ENCODE peak calls at places on chromosomes 3 and 15, in four cellular contexts. O is non-pigmented ciliary epithelial cell; R is activated naive CD4-positive, alpha-beta T cell; D is hippocampal formation. L is an unnamed sample.

GRCh38 chr15:85178366-85178765 is 196.7 kb downstream of the PDE8A start:
- DNase-seq in R (no peak), O (no peak), D (no peak), L (no peak)

GRCh38 chr15:29853211-29853987 is 31.1 kb upstream of the TJP1 start:
- DNase-seq in O (no peak), D (no peak), R (no peak), L (no peak)

GRCh38 chr3:185423178-185423577 is 60.2 kb downstream of the MAP3K13 start:
- DNase-seq in D (no peak), R (no peak), O (no peak), L (no peak)

GRCh38 chr3:131216801-131217200 is 164.8 kb upstream of the NUDT16 start:
- DNase-seq in O (peak; percentile 84), R (no peak), D (no peak), L (no peak)

GRCh38 chr3:127390365-127391025 is 102.6 kb upstream of the PRR20G start:
- DNase-seq in D (no peak), O (no peak), R (no peak), L (no peak)

GRCh38 chr3:73622135-73622534 is 2.6 kb downstream of the PDZRN3 start:
- DNase-seq in D (no peak), R (no peak), O (no peak), L (no peak)

GRCh38 chr3:13083898-13084297 is 10.7 kb upstream of the IQSEC1 start:
- DNase-seq in D (no peak), R (no peak), O (no peak), L (no peak)

GRCh38 chr15:31483924-31484368 is 157.3 kb downstream of the KLF13 start:
- DNase-seq in R (peak; percentile 5), O (no peak), D (no peak), L (no peak)

GRCh38 chr3:66819993-66820501 is 178.1 kb upstream of the KBTBD8 start:
- DNase-seq in D (peak; percentile 56), O (no peak), R (no peak), L (no peak)

GRCh38 chr15:78828930-78829329 is 17.7 kb upstream of the ADAMTS7 start:
- DNase-seq in O (no peak), D (no peak), R (no peak), L (no peak)

GRCh38 chr3:12748477-12748876 is 10.6 kb downstream of the TMEM40 start:
- DNase-seq in D (no peak), R (no peak), O (no peak), L (no peak)

GRCh38 chr3:77039606-77040553 is at the start of gene ROBO2:
- DNase-seq in O (no peak), R (no peak), D (peak; percentile 44), L (peak; percentile 21)

GRCh38 chr3:190094201-190094718 is 26.4 kb downstream of the P3H2 start:
- DNase-seq in D (no peak), O (no peak), R (no peak), L (no peak)

GRCh38 chr3:52483577-52484495 is 11.3 kb upstream of the STAB1 start:
- DNase-seq in R (no peak), D (no peak), O (no peak), L (no peak)

GRCh38 chr15:72785452-72786243 is 2.1 kb upstream of the ADPGK start:
- DNase-seq in D (no peak), O (peak; percentile 28), R (no peak), L (no peak)

GRCh38 chr3:176469694-176470205 is 727.5 kb downstream of the TBL1XR1 start:
- DNase-seq in D (no peak), R (no peak), O (peak; percentile 4), L (no peak)

GRCh38 chr3:158737987-158738615 is 5.8 kb upstream of the RARRES1 start:
- DNase-seq in D (no peak), R (no peak), O (no peak), L (no peak)

GRCh38 chr3:6857510-6857909 is 3.4 kb upstream of the GRM7 start:
- DNase-seq in R (no peak), D (no peak), O (no peak), L (no peak)

GRCh38 chr3:102332934-102333333 is 101.9 kb upstream of the ZPLD1 start:
- DNase-seq in D (no peak), O (no peak), R (no peak), L (no peak)

GRCh38 chr3:187750041-187750512 is 4.8 kb upstream of the BCL6 start:
- DNase-seq in D (no peak), R (no peak), O (no peak), L (no peak)

GRCh38 chr15:87672309-87672897 is 584.1 kb downstream of the NTRK3 start:
- DNase-seq in R (no peak), D (no peak), O (peak; percentile 2), L (no peak)

GRCh38 chr15:57595011-57595866 is 3.5 kb downstream of the MYZAP start:
- DNase-seq in O (no peak), R (no peak), D (no peak), L (no peak)

GRCh38 chr3:122055215-122055614 is at the start of gene CD86:
- DNase-seq in D (no peak), O (no peak), R (no peak), L (no peak)

GRCh38 chr3:190346541-190346940 is 24.3 kb upstream of the CLDN1 start:
- DNase-seq in O (no peak), D (no peak), R (no peak), L (no peak)

GRCh38 chr3:105177558-105177957 is 189.2 kb upstream of the ALCAM start:
- DNase-seq in R (no peak), D (no peak), O (no peak), L (no peak)

GRCh38 chr3:69368129-69368741 is 17.7 kb downstream of the FRMD4B start:
- DNase-seq in O (no peak), R (no peak), D (no peak), L (no peak)

GRCh38 chr3:44628716-44629115 is 3.9 kb downstream of the ZNF197 start:
- DNase-seq in D (no peak), O (no peak), R (no peak), L (no peak)

GRCh38 chr3:126344380-126345041 is 12.7 kb downstream of the KLF15 start:
- DNase-seq in R (no peak), O (no peak), D (no peak), L (no peak)

GRCh38 chr3:73431136-73431933 is 193.4 kb downstream of the PDZRN3 start:
- DNase-seq in R (no peak), O (no peak), D (no peak), L (no peak)

GRCh38 chr15:85496551-85497545 is 116.4 kb downstream of the AKAP13 start:
- DNase-seq in O (no peak), D (no peak), R (no peak), L (no peak)

GRCh38 chr3:50242778-50243551 is 7.0 kb downstream of the GNAI2 start:
- DNase-seq in R (no peak), D (peak; percentile 58), O (no peak), L (no peak)

GRCh38 chr15:36075333-36075732 is 504.1 kb upstream of the CDIN1 start:
- DNase-seq in O (no peak), D (no peak), R (no peak), L (no peak)

GRCh38 chr15:83571820-83572707 is 81.9 kb upstream of the ADAMTSL3 start:
- DNase-seq in D (no peak), O (no peak), R (no peak), L (no peak)

GRCh38 chr15:50933353-50933752 is 24.9 kb downstream of the AP4E1 start:
- DNase-seq in D (no peak), O (no peak), R (no peak), L (no peak)

GRCh38 chr15:69724331-69724730 is 271.7 kb downstream of the RPLP1 start:
- DNase-seq in O (no peak), R (no peak), D (no peak), L (no peak)

GRCh38 chr3:143977326-143978262 is 6.0 kb downstream of the DIPK2A start:
- DNase-seq in D (no peak), R (no peak), O (no peak), L (no peak)

GRCh38 chr15:70236306-70237103 is 138.8 kb upstream of the TLE3 start:
- DNase-seq in D (no peak), O (peak; percentile 60), R (no peak), L (peak; percentile 6)

GRCh38 chr15:25501828-25502446 is 63.1 kb upstream of the UBE3A start:
- DNase-seq in D (no peak), O (no peak), R (no peak), L (no peak)

GRCh38 chr3:152148579-152148978 is 120.2 kb upstream of the MBNL1 start:
- DNase-seq in R (no peak), D (no peak), O (no peak), L (no peak)